ENCODE peak calls at places on chromosome 13, in eight cellular contexts. M, S, I, R, Y, K, D and U are unnamed samples.

GRCh38 chr13:74134777-74135305 is 637 bp upstream of the KLF12 start:
- DNase-seq in I (no peak), K (peak), M (peak), S (no peak), D (peak), Y (peak), R (no peak), U (no peak)

GRCh38 chr13:111142472-111142871 is 27.4 kb downstream of the ARHGEF7 start:
- DNase-seq in R (no peak), K (no peak), M (no peak), D (no peak), S (no peak), I (no peak), Y (no peak), U (no peak)

GRCh38 chr13:43237616-43238015 is 214.2 kb downstream of the DNAJC15 start:
- DNase-seq in Y (no peak), K (no peak), I (no peak), R (no peak), M (no peak), D (no peak), S (no peak), U (no peak)

GRCh38 chr13:51601601-51602348 is 17.5 kb downstream of the WDFY2 start:
- DNase-seq in I (no peak), D (no peak), K (no peak), M (no peak), S (no peak), R (no peak), Y (no peak), U (no peak)

GRCh38 chr13:107669356-107669755 is 546.0 kb downstream of the LIG4 start:
- DNase-seq in S (peak), M (no peak), I (no peak), K (no peak), D (no peak), R (no peak), Y (no peak), U (no peak)

GRCh38 chr13:110916671-110917142 is 1.8 kb upstream of the ANKRD10 start:
- DNase-seq in K (peak), R (no peak), D (no peak), S (peak), Y (no peak), M (peak), I (no peak), U (peak)

GRCh38 chr13:21365574-21365973 is 93.5 kb downstream of the ZDHHC20 start:
- DNase-seq in K (no peak), I (no peak), Y (no peak), R (no peak), M (no peak), D (no peak), S (no peak), U (no peak)

GRCh38 chr13:75795274-75795673 is 159.1 kb downstream of the LMO7 start:
- DNase-seq in I (no peak), D (no peak), K (no peak), Y (no peak), R (no peak), M (no peak), S (no peak), U (no peak)

GRCh38 chr13:42333613-42334328 is 61.8 kb downstream of the AKAP11 start:
- DNase-seq in R (peak), S (peak), K (peak), Y (peak), D (no peak), M (peak), I (no peak), U (peak)

GRCh38 chr13:75963318-75963717 is 327.2 kb downstream of the LMO7 start:
- DNase-seq in Y (no peak), D (no peak), M (no peak), I (no peak), R (peak), K (no peak), S (peak), U (no peak)